ENCODE peak calls at places on chromosome 10, in four cellular contexts. F, Y, Z and L are unnamed samples.

GRCh38 chr10:89118091-89118490 is 89.0 kb downstream of the CH25H start:
- DNase-seq in F (no peak), Y (no peak), Z (no peak), L (no peak)

GRCh38 chr10:128062837-128063563 is 63.2 kb downstream of the MKI67 start:
- DNase-seq in F (no peak), Y (peak; percentile 32), Z (peak; percentile 65), L (no peak)

GRCh38 chr10:96376483-96376882 is 17.7 kb upstream of the OPALIN start:
- DNase-seq in F (no peak), Y (no peak), Z (no peak), L (no peak)

GRCh38 chr10:6647811-6648526 is 67.9 kb upstream of the PRKCQ start:
- DNase-seq in F (no peak), Y (peak; percentile 58), Z (no peak), L (no peak)

GRCh38 chr10:102200751-102201640 is 25.1 kb upstream of the ELOVL3 start:
- DNase-seq in F (no peak), Y (no peak), Z (no peak), L (no peak)

GRCh38 chr10:127897177-127897576 is 4.4 kb upstream of the CLRN3 start:
- DNase-seq in F (no peak), Y (no peak), Z (no peak), L (no peak)

GRCh38 chr10:98135222-98135899 is 904 bp downstream of the R3HCC1L start:
- DNase-seq in F (no peak), Y (no peak), Z (no peak), L (no peak)

GRCh38 chr10:84743483-84743882 is 415.1 kb downstream of the CCSER2 start:
- DNase-seq in F (no peak), Y (no peak), Z (no peak), L (no peak)

GRCh38 chr10:126090911-126091728 is 194.8 kb downstream of the FANK1 start:
- DNase-seq in F (no peak), Y (no peak), Z (no peak), L (peak; percentile 60)

DNA sequence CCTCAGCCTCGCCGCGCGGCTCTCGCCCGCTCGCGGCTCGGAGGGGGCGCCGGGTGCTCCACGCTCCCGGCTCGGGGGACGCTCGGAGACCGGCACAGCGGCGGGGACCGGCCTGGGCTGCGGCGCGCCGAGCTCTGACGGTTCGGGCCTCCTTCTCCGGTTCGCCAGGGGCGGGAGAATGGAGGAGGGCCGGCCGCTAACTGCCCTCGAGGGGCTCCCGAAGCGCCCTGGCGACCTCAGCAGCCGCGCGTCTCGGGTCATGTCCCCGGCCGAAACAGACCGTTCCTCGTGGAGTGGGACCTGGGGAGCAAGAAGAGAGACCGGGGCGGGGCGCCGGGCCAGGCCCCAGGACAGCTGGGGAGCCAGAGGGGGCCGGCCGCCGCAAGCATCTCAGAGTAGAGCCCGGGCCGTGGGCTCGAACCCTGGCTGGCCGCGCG is 325 bp upstream of the GRID1 start:
- DNase-seq in F (no peak), Y (no peak), Z (peak; percentile 66), L (no peak)
- H3K27me3 ChIP-seq in F (peaks cover 95% of the 10 kb centered on the region), Y (no peaks in the 10 kb centered on the region), Z (no peaks in the 10 kb centered on the region), L (peaks cover 6% of the 10 kb centered on the region)

DNA sequence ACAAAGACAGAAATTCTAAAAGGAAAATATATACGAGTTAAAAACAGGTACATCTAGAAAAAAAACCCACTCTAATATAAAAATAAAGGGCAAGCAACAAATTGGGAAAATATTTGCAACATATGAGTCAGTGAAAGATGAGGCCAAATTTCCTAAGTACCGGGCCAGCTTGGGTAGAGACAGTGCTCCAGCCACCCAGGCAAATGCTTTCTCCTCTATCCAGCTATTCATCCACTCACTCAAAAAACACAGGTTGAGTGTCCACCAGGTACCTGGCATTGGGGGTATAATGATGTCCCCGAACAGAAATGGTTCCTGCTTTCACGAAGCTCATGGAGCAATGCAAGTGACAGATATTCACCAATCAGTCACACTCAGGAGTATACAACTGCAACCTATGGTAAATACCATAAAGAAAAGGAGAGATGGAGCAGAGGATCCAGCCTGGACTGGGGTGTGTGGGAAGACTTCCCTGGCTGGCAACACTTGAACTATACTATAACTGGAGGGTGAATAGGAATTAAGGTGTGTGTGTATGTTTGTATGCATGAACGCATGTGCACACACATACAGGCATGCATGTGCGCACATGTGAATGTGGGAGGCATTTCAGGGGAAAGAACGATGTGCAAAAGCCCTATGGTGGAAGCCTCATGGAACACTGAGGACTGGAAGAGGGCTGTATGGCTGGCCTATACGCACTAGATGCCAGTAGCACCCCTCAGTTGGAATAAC is 2.3 kb downstream of the ARHGAP22 start:
- DNase-seq in F (no peak), Y (no peak), Z (no peak), L (no peak)
- H3K4me3 ChIP-seq in F (peak overlapping the region; percentile 2), Y (no peak overlapping the region), Z (no peak overlapping the region), L (no peak overlapping the region)

GRCh38 chr10:25177093-25177753 is 2.4 kb downstream of the GPR158 start:
- DNase-seq in F (no peak), Y (no peak), Z (no peak), L (no peak)
- H3K27me3 ChIP-seq in F (peaks cover 89% of the 10 kb centered on the region), Y (peaks cover 18% of the 10 kb centered on the region), Z (no peaks in the 10 kb centered on the region), L (peaks cover 9% of the 10 kb centered on the region)

DNA sequence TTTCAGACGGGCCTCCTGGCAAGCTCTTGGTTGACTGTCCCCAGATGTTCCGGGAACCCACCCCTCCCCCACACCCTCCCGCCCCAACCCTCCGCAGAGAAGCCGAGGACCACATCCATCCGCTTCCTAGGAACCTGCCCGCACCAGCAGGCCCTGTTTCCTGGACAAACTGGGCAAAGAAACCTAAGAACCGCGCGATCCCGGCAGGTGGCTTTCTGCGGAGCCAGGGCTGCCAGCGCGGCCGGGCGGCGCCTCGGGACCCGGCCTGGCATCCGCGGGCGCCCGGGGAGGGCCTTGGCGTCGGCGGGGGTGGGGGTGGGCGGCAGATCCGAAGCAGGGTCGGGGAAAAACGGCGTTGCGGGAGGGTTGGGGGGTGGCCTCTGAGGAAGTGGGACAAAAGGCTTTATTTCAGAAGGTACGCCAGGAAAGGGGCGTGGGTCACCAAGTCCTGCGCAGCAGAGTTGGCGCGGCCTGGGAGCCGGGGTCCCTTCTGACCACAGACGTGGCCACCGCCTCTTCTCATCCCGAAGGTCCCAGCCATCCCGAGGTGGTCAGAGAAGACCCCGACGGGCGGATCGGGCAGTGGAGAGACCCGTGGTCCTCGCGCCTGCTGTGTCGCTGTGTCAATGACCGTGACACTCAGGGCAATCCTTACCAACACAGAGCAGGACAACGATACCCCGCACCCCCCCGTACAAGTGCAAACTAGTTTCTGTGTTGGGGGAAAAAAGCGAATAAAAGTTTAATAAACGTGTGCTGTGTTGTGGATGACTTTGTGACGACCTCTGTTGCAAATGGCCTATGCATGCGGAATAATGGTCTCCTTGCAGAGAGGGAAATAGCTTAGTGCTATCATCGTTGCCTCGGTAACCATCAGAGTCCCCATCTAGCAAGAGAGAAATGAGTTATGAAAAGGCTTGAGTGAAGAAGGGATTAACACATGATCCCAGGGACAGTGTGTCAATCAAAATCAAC is 19.5 kb upstream of the GATA3 start:
- DNase-seq in F (no peak), Y (no peak), Z (no peak), L (no peak)
- H3K4me3 ChIP-seq in F (peak overlapping the region; percentile 48), Y (no peak overlapping the region), Z (peak overlapping the region; percentile 15), L (no peak overlapping the region)

GRCh38 chr10:133094286-133094685 is 6.6 kb downstream of the ADGRA1 start:
- DNase-seq in F (no peak), Y (no peak), Z (no peak), L (no peak)
- H3K27me3 ChIP-seq in F (peaks cover 97% of the 10 kb centered on the region), Y (no peaks in the 10 kb centered on the region), Z (no peaks in the 10 kb centered on the region), L (peaks cover 29% of the 10 kb centered on the region)

GRCh38 chr10:124646483-124647352 is 97.5 kb downstream of the FAM53B start:
- DNase-seq in F (peak; percentile 80), Y (no peak), Z (peak; percentile 87), L (no peak)

GRCh38 chr10:124649209-124649608 is 95.0 kb downstream of the FAM53B start:
- DNase-seq in F (peak; percentile 52), Y (peak; percentile 73), Z (no peak), L (no peak)

GRCh38 chr10:124648738-124649137 is 95.4 kb downstream of the FAM53B start:
- DNase-seq in F (peak; percentile 74), Y (peak; percentile 81), Z (no peak), L (no peak)

GRCh38 chr10:124647421-124648130 is 96.6 kb downstream of the FAM53B start:
- DNase-seq in F (peak; percentile 76), Y (no peak), Z (peak; percentile 80), L (no peak)

DNA sequence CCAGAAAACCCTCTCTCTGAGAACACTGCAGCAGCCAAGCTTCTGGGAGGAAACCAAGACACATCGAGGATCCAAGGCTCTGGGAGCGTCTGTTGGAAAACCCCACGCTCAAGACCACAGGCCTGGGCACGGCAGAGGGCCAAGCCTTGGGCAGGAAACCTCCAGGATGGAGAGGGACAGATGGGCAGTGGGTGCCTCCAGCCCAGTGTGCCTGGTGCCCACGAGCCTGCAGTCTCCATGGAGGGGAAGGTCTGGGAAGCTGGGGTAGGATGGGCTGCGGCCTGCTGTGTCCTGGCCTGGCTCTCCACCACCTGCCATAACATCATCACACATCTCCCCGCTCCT is 96.1 kb downstream of the FAM53B start:
- DNase-seq in F (no peak), Y (no peak), Z (no peak), L (no peak)
- H3K4me3 ChIP-seq in F (no peak overlapping the region), Y (no peak overlapping the region), Z (no peak overlapping the region), L (no peak overlapping the region)

DNA sequence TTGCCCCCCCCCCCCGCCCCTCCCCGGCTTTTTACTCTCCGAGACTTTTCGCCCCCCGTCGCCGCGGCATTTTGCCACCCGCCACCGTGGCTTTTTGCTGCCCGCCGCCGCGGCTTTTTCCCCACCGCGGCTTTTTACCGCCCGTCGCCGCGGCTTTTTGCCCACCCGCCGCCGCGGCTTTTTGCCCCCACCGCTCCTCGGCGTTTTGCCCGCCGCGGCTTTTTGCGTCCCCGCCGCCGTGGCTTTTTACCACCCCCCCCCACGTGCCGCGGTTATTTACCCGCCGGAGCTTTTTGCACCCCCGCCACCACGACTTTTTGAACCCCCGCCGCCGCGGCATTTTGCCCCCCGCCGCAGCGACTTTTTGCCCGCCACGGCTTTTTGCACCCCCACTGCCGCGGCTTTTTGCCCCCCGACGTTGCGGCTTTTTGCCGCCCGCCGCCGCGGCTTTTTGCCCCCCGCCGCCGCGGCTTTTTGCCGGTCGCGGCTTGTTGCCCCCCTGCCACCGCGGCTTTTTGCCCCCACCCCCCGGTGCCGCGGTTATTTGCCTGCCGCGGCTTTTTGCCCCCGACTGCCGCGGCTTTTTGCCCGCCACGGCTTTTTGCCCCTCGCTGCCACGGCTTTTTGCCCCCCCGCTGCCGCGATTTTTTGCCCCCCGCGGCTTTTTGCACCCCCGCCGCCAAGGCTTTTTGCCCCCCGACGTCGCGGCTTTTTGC is 461.1 kb downstream of the ZNF33B start:
- DNase-seq in F (no peak), Y (no peak), Z (no peak), L (no peak)
- H3K27me3 ChIP-seq in F (peaks cover 74% of the 10 kb centered on the region), Y (peaks cover 37% of the 10 kb centered on the region), Z (no peaks in the 10 kb centered on the region), L (peaks cover 1% of the 10 kb centered on the region)

DNA sequence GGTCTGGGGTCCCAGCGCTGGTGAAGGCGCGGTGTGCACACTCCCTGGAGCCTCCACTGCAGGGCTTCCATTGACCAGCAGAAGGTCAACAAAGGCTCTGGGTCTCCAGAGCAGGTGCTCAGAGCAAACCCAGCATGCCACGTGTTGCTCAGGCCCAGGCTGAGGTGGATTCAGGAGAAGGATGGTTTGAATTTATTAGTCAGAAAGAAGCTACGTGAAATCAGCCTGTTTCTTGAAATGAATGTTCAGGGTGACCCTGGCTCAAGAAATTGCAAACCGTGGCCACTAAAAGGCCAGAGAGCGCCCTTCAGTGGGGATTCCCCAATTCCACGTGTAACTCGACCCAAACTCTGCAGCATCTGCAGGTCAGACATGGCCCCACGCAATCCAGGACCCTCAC is 82.7 kb upstream of the PFKP start:
- DNase-seq in F (no peak), Y (no peak), Z (no peak), L (no peak)
- H3K4me3 ChIP-seq in F (no peak overlapping the region), Y (no peak overlapping the region), Z (no peak overlapping the region), L (no peak overlapping the region)